ENCODE peak calls at places on chromosomes 11 and 22, in four cellular contexts. C, W, H and Q are unnamed samples.
A peak's percentile ranks its signal among the peaks of the same experiment; 100 is the strongest.

GRCh38 chr11:126992065-126992803 is 8.3 kb downstream of the KIRREL3 start:
- DNase-seq in C (peak; percentile 90), W (no peak), H (no peak), Q (no peak)

GRCh38 chr11:75554258-75555022 is 7.6 kb upstream of the SERPINH1 start:
- DNase-seq in W (peak; percentile 91), H (peak; percentile 98), C (peak; percentile 46), Q (peak; percentile 95)

GRCh38 chr11:75896843-75897419 is 81.9 kb downstream of the UVRAG start:
- DNase-seq in W (no peak), C (peak; percentile 54), H (no peak), Q (no peak)

GRCh38 chr11:36540998-36541397 is 26.8 kb upstream of the RAG1 start:
- DNase-seq in C (peak; percentile 47), W (no peak), H (no peak), Q (no peak)

GRCh38 chr11:12029738-12030363 is 21.4 kb upstream of the DKK3 start:
- DNase-seq in W (no peak), H (no peak), C (peak; percentile 83), Q (no peak)

GRCh38 chr22:20494978-20495860 is at the start of gene KLHL22:
- DNase-seq in W (peak; percentile 45), H (peak; percentile 85), C (no peak), Q (peak; percentile 48)

GRCh38 chr22:42397332-42398246 is 34.6 kb downstream of the NFAM1 start:
- DNase-seq in H (no peak), C (no peak), W (no peak), Q (no peak)

GRCh38 chr22:27578937-27579617 is 222.5 kb downstream of the MN1 start:
- DNase-seq in H (no peak), C (no peak), W (no peak), Q (no peak)

GRCh38 chr22:17754233-17754925 is 19.9 kb downstream of the BID start:
- DNase-seq in H (no peak), C (no peak), W (no peak), Q (no peak)

GRCh38 chr11:49221112-49221511 is 12.7 kb upstream of the FOLH1 start:
- DNase-seq in W (no peak), C (no peak), H (no peak), Q (no peak)

GRCh38 chr11:1197886-1198765 is 24.7 kb upstream of the MUC5B start:
- DNase-seq in W (no peak), C (no peak), H (peak; percentile 76), Q (peak; percentile 18)

GRCh38 chr11:57357827-57358226 is 19.7 kb downstream of the P2RX3 start:
- DNase-seq in H (peak; percentile 58), W (no peak), C (no peak), Q (no peak)

GRCh38 chr11:61056566-61056965 is 45.7 kb upstream of the CD5 start:
- DNase-seq in H (peak; percentile 58), W (no peak), C (no peak), Q (no peak)

GRCh38 chr11:77147668-77148321 is 19.7 kb downstream of the MYO7A start:
- DNase-seq in W (no peak), H (no peak), C (no peak), Q (no peak)

GRCh38 chr11:68271023-68271780 is 571 bp downstream of the C11orf24 start:
- DNase-seq in W (peak; percentile 70), H (peak; percentile 84), C (peak; percentile 51), Q (peak; percentile 73)